ENCODE peak calls at places on chromosome 9, in seven cellular contexts. H is neuronal stem cell; F is CD4-positive, CD25-positive, alpha-beta regulatory T cell; N is uterus; M is psoas muscle; L is fibroblast of lung; Z is iPS DF 6.9. J is an unnamed sample. For H3K27me3, the result is how much of the 10 kb centered on the place peaks cover.

GRCh38 chr9:97563458-97564135 is 62.1 kb downstream of the TMOD1 start:
- DNase-seq in H (no peak), F (no peak), N (peak), M (no peak), L (no peak), Z (no peak), J (no peak)

GRCh38 chr9:106653111-106653697 is 209.8 kb upstream of the ZNF462 start:
- DNase-seq in H (no peak), F (no peak), N (no peak), M (peak), L (no peak), Z (no peak), J (no peak)

GRCh38 chr9:6109986-6110385 is 94.6 kb upstream of the RANBP6 start:
- DNase-seq in H (no peak), F (no peak), N (no peak), M (no peak), L (no peak), Z (no peak), J (no peak)

GRCh38 chr9:92714787-92715487 is 45.0 kb upstream of the IPPK start:
- DNase-seq in H (no peak), F (no peak), N (no peak), M (no peak), L (no peak), Z (no peak), J (no peak)

GRCh38 chr9:135718616-135719015 is 16.6 kb downstream of the KCNT1 start:
- DNase-seq in H (no peak), F (no peak), N (no peak), M (no peak), L (peak), Z (no peak), J (no peak)

GRCh38 chr9:125462766-125463384 is 201.2 kb downstream of the GAPVD1 start:
- DNase-seq in H (peak), F (no peak), N (no peak), M (no peak), L (peak), Z (no peak), J (no peak)

GRCh38 chr9:115006660-115007059 is 76.3 kb upstream of the TNFSF8 start:
- DNase-seq in H (no peak), F (no peak), N (no peak), M (no peak), L (peak), Z (no peak), J (no peak)

GRCh38 chr9:78605029-78605930 is 308.4 kb downstream of the PSAT1 start:
- DNase-seq in H (no peak), F (no peak), N (no peak), M (no peak), L (peak), Z (no peak), J (no peak)

GRCh38 chr9:88378317-88378716 is 9.9 kb upstream of the SPIN1 start:
- DNase-seq in H (no peak), F (no peak), N (no peak), M (no peak), L (no peak), Z (no peak), J (no peak)

GRCh38 chr9:98479449-98479848 is 224.0 kb upstream of the TBC1D2 start:
- DNase-seq in H (no peak), F (no peak), N (no peak), M (no peak), L (no peak), Z (no peak), J (no peak)

GRCh38 chr9:92686954-92687353 is 17.0 kb upstream of the IPPK start:
- DNase-seq in H (no peak), F (no peak), N (no peak), M (no peak), L (no peak), Z (no peak), J (no peak)

GRCh38 chr9:95206143-95206542 is 111.4 kb downstream of the FANCC start:
- DNase-seq in H (no peak), F (no peak), N (no peak), M (no peak), L (peak), Z (no peak), J (no peak)

GRCh38 chr9:75602074-75602473 is 288.4 kb upstream of the PCSK5 start:
- DNase-seq in H (no peak), F (no peak), N (no peak), M (no peak), L (no peak), Z (no peak), J (no peak)

GRCh38 chr9:8486095-8486494 is 686.5 kb upstream of the DMAC1 start:
- DNase-seq in H (no peak), F (no peak), N (no peak), M (no peak), L (peak), Z (peak), J (no peak)

GRCh38 chr9:97271292-97271691 is 36.2 kb upstream of the CCDC180 start:
- DNase-seq in H (no peak), F (no peak), N (no peak), M (no peak), L (no peak), Z (no peak), J (no peak)

GRCh38 chr9:91425270-91425669 is 1.6 kb upstream of the NFIL3 start:
- DNase-seq in H (no peak), F (no peak), N (no peak), M (no peak), L (no peak), Z (no peak), J (no peak)

GRCh38 chr9:91424403-91425176 is 958 bp upstream of the NFIL3 start:
- DNase-seq in H (peak), F (peak), N (peak), M (peak), L (peak), Z (no peak), J (peak)

GRCh38 chr9:91421987-91422765 is 1.5 kb downstream of the NFIL3 start:
- DNase-seq in H (peak), F (no peak), N (peak), M (no peak), L (peak), Z (no peak), J (no peak)

GRCh38 chr9:91422832-91423711 is 560 bp downstream of the NFIL3 start:
- DNase-seq in H (peak), F (peak), N (peak), M (peak), L (peak), Z (no peak), J (peak)

DNA sequence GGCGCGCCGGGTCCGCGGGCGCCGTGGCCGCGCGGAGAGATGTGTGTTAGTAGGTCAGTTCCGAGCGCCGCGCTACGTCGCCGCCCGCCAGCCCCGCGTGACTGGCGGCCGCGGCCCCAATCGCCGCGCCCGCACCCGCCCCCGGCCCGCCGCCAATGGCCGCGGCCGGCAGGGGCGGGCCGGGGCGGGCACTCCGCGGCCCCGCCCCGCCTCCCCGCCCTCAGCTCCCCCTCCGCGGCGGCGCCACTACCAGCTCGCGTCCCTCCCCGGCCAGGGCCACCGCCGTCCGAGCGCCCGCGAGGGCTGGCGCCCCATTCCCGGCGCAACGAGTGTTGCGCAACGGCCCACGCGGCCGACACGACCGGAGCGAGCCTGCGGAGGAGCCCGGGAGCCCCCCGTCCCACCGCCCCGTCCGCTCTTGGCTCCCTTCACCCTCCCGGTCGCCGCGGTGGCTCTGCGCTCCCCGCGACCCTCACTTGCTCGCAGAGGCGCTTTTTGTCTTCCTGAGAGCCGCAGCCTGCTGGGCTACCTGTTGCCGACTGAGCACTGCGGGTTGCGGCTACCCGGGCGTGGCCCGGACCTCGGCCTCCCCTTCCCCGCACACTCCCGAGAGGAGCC is at the start of gene NFIL3:
- DNase-seq in H (peak), F (peak), N (peak), M (peak), L (peak), Z (no peak), J (peak)
- H3K27me3 ChIP-seq in H (under half), F (under half), N (under half), M (under half), L (under half), Z (under half), J (under half)

DNA sequence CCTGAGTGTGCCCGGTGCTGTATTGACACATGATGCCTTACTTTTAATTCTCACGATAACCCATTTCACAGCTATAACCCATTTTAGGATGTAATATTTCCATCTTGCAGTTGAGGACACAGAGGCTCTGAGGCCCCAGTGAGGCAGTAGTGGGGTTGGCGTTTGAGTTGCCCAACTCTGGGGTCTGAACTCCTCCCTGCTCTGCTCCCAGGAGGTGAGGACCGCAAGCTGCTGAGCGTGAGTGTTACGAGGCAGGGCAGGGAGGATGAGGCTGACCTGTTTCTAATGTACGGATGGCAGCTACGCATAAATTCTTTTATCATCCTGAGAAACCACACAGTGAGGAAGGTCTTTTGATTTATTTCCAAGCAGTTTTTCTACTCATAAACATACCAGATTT is 11.4 kb downstream of the LRRC8A start:
- DNase-seq in H (no peak), F (no peak), N (no peak), M (no peak), L (no peak), Z (no peak), J (no peak)
- H3K27ac ChIP-seq in H (no peak), F (peak), N (peak), M (peak), L (peak), Z (no peak), J (peak)

DNA sequence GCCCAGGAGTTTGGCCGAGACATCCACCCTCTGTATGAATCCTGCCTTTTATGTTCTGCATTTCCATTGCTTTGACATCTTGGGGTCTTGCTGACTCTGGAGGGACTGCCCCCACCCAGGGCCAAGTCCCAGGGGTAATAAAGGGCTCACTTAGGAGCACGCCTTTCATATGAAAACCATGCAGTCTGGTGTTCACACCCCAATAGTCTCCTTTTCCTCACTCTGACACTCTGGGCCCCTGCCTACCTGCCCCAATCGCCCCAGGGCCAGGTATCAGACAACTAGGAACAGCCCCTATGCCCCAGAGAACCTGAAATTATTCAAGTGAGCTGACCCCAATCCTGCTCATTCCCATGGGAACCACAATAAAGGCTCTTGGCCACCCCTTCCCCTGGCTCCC is 33.1 kb upstream of the RAPGEF1 start:
- DNase-seq in H (no peak), F (no peak), N (no peak), M (no peak), L (no peak), Z (no peak), J (no peak)
- H3K27me3 ChIP-seq in H (under half), F (under half), N (under half), M (under half), L (under half), Z (under half), J (under half)

GRCh38 chr9:16532272-16532671 is 338.2 kb downstream of the BNC2 start:
- DNase-seq in H (no peak), F (no peak), N (no peak), M (no peak), L (no peak), Z (no peak), J (no peak)
- H3K27ac ChIP-seq in H (no peak), F (no peak), N (peak), M (peak), L (peak), Z (no peak), J (no peak)

GRCh38 chr9:130263601-130264413 is 1.8 kb upstream of the HMCN2 start:
- DNase-seq in H (no peak), F (no peak), N (no peak), M (no peak), L (peak), Z (no peak), J (no peak)
- H3K27me3 ChIP-seq in H (under half), F (under half), N (under half), M (under half), L (half or more), Z (under half), J (half or more)

DNA sequence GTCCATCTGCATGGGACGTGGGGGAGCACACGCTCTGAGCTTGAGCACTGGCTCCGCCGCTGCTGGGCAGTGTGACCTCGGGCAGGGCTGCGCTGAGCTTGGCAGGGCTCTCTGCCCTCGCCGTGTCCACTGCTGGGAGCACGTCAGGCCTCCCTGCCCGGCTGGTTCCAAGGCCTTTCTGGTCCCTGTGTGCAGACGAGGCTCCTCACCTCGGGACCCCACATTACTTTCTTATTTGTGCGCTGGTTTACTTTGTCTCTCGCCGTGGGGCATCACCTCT is 43.9 kb downstream of the RXRA start:
- DNase-seq in H (no peak), F (no peak), N (no peak), M (no peak), L (no peak), Z (no peak), J (no peak)
- H3K27ac ChIP-seq in H (no peak), F (no peak), N (no peak), M (peak), L (no peak), Z (no peak), J (no peak)

GRCh38 chr9:14702200-14702599 is 9.0 kb upstream of the ZDHHC21 start:
- DNase-seq in H (no peak), F (no peak), N (no peak), M (no peak), L (no peak), Z (no peak), J (no peak)
- H3K27me3 ChIP-seq in H (under half), F (under half), N (under half), M (under half), L (under half), Z (under half), J (under half)

GRCh38 chr9:69180670-69181069 is 6.6 kb downstream of the TJP2 start:
- DNase-seq in H (no peak), F (peak), N (peak), M (no peak), L (peak), Z (no peak), J (no peak)
- H3K27ac ChIP-seq in H (no peak), F (peak), N (peak), M (peak), L (peak), Z (no peak), J (peak)

DNA sequence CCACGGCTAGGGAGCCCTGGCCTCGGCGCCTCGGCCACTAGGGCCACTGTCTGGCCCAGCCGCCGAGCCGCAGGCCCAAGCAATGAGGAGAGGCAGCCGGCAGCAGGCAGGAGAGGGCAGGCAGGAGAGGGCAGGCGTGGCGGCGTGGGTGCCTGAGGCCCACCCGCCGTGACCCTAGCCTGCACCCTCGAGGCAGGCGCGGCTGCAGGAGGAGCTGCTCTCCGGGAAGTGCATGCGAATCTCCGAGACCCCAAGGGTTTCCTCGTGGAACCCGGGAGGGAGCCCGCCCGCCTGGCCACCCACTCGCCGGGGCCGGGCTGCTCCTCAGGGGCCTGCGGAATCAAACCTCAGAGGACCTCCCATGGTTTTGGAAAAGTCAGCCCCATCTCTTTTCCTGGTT is 9.3 kb downstream of the GRIN1 start:
- DNase-seq in H (no peak), F (no peak), N (no peak), M (no peak), L (no peak), Z (no peak), J (peak)
- H3K27me3 ChIP-seq in H (under half), F (under half), N (under half), M (under half), L (under half), Z (under half), J (half or more)

DNA sequence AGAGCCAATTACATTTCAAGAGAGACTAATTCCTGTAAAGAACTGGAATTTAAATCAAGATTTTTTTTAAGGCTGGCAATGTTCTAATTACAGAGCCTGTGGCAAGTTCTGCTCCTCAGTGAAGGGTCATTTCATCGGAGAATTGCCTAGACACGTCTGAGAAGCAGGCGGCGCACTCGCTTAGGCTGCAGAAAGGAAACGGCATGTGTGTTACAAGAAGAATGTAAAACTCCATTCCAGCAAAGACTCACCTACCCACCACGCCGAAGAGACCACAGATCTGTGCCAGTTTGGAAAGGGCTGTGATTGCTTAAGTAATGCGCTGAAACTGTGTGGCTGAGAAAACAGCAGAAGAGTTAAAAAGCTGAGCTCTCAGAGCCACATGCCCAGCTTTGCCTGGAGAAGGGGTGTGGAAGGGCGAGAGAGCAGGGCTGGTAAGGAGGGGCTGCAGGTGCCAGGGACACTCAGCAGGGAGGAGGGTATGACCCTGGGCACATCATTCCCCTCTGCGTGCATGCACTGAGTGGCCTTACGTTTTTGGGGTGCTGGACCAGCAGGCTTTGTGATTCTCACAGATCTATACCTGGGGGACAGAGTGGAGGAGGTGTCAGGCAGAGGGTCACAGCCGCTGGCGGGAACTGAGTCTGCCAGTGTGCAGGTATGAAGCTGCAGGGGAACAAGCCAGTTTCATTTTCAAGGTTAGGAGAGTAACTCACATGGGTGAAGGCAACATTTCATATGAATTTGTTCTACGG is 17.8 kb upstream of the SLC25A51 start:
- DNase-seq in H (no peak), F (no peak), N (peak), M (no peak), L (peak), Z (no peak), J (peak)
- H3K27ac ChIP-seq in H (no peak), F (no peak), N (no peak), M (no peak), L (no peak), Z (no peak), J (no peak)

J was measured in left lung.